ENCODE peak calls at places on chromosomes 6 and 20, in five cellular contexts. Y is A549, U is endothelial cell of umbilical vein, S is GM12878, K is K562. V is an unnamed sample.

GRCh38 chr6:150491131-150491795 is 108.4 kb upstream of the PLEKHG1 start:
- DNase-seq in U (no peak), S (peak), K (no peak), Y (no peak), V (no peak)

GRCh38 chr20:13142143-13142542 is 78.9 kb upstream of the ISM1 start:
- DNase-seq in U (no peak), S (no peak), Y (no peak), K (no peak), V (no peak)

GRCh38 chr20:45969712-45970634 is 2.0 kb downstream of the ZNF335 start:
- DNase-seq in S (no peak), Y (peak), K (no peak), U (peak), V (peak)

GRCh38 chr6:8478418-8478817 is 43.1 kb upstream of the SLC35B3 start:
- DNase-seq in S (no peak), U (no peak), K (no peak), Y (no peak), V (no peak)

GRCh38 chr6:42402184-42402583 is 49.5 kb downstream of the TRERF1 start:
- DNase-seq in U (no peak), K (no peak), Y (no peak), S (peak), V (peak)

GRCh38 chr6:37556884-37557644 is 57.4 kb upstream of the CCDC167 start:
- DNase-seq in U (no peak), S (no peak), K (no peak), Y (no peak), V (no peak)

GRCh38 chr6:162726997-162727346 is 594 bp downstream of the PRKN start:
- DNase-seq in K (no peak), S (no peak), Y (no peak), U (no peak), V (peak)

GRCh38 chr20:61439251-61439650 is 187.2 kb downstream of the CDH4 start:
- DNase-seq in Y (no peak), S (no peak), U (no peak), K (no peak), V (no peak)

GRCh38 chr6:147508073-147508870 is at the start of gene SAMD5:
- DNase-seq in Y (peak), S (no peak), U (peak), K (peak), V (no peak)

GRCh38 chr6:159512104-159512503 is 180.9 kb downstream of the SOD2 start:
- DNase-seq in Y (no peak), K (no peak), U (no peak), S (no peak), V (no peak)

GRCh38 chr6:141467041-141467440 is 665.7 kb upstream of the GJE1 start:
- DNase-seq in S (no peak), U (no peak), Y (no peak), K (no peak), V (no peak)

GRCh38 chr6:134752445-134752844 is 197.5 kb downstream of the ALDH8A1 start:
- DNase-seq in K (no peak), S (no peak), U (no peak), Y (no peak), V (no peak)

GRCh38 chr6:103273048-103273447 is 1586.7 kb downstream of the HACE1 start:
- DNase-seq in U (no peak), K (peak), S (no peak), Y (peak), V (peak)

GRCh38 chr20:46637861-46638366 is 13.3 kb downstream of the SLC13A3 start:
- DNase-seq in Y (no peak), K (no peak), U (no peak), S (no peak), V (no peak)

GRCh38 chr6:160253242-160253641 is 5.4 kb downstream of the SLC22A2 start:
- DNase-seq in U (no peak), Y (peak), S (no peak), K (no peak), V (no peak)

GRCh38 chr6:129695373-129696027 is 14.5 kb downstream of the ARHGAP18 start:
- DNase-seq in S (no peak), U (no peak), Y (no peak), K (no peak), V (no peak)

GRCh38 chr20:62763404-62763803 is 32.9 kb upstream of the MRGBP start:
- DNase-seq in U (no peak), K (no peak), S (no peak), Y (no peak), V (no peak)

GRCh38 chr20:37630993-37631392 is 62.8 kb upstream of the CTNNBL1 start:
- DNase-seq in Y (no peak), S (no peak), U (no peak), K (no peak), V (no peak)

GRCh38 chr20:58713801-58714339 is 21.3 kb downstream of the NPEPL1 start:
- DNase-seq in U (no peak), Y (no peak), K (no peak), S (no peak), V (peak)

GRCh38 chr6:14235653-14236356 is 118.2 kb downstream of the CD83 start:
- DNase-seq in U (no peak), Y (no peak), K (no peak), S (no peak), V (no peak)

GRCh38 chr6:138538390-138539031 is 39.2 kb upstream of the NHSL1 start:
- DNase-seq in U (no peak), Y (no peak), K (no peak), S (no peak), V (no peak)

GRCh38 chr6:82862543-82862942 is 203.1 kb downstream of the UBE3D start:
- DNase-seq in Y (no peak), U (peak), S (no peak), K (no peak), V (no peak)

GRCh38 chr6:119267506-119267905 is 82.1 kb downstream of the MAN1A1 start:
- DNase-seq in S (no peak), Y (no peak), K (no peak), U (no peak), V (peak)

GRCh38 chr6:128076843-128077242 is 176.0 kb upstream of the THEMIS start:
- DNase-seq in S (no peak), U (no peak), K (no peak), Y (no peak), V (no peak)

GRCh38 chr6:3398165-3398562 is 58.7 kb downstream of the SLC22A23 start:
- DNase-seq in Y (no peak), U (no peak), K (no peak), S (no peak), V (no peak)

GRCh38 chr6:105213272-105213671 is 33.5 kb upstream of the POPDC3 start:
- DNase-seq in Y (no peak), S (no peak), K (no peak), U (no peak), V (no peak)

GRCh38 chr6:14001329-14002012 is 76.7 kb downstream of the RNF182 start:
- DNase-seq in K (no peak), S (no peak), U (no peak), Y (peak), V (no peak)

GRCh38 chr6:133184798-133185380 is 56.3 kb upstream of the EYA4 start:
- DNase-seq in K (no peak), U (peak), Y (peak), S (no peak), V (peak)

GRCh38 chr6:112780498-112781096 is 433.5 kb downstream of the RFPL4B start:
- DNase-seq in S (peak), U (peak), Y (peak), K (peak), V (peak)

GRCh38 chr6:118717106-118717505 is 65.7 kb upstream of the CEP85L start:
- DNase-seq in Y (no peak), S (no peak), K (no peak), U (no peak), V (no peak)

GRCh38 chr6:12962529-12962928 is 246.0 kb downstream of the PHACTR1 start:
- DNase-seq in K (no peak), S (no peak), Y (no peak), U (no peak), V (no peak)

GRCh38 chr6:135097172-135097571 is 42.5 kb upstream of the HBS1L start:
- DNase-seq in K (no peak), U (no peak), Y (no peak), S (no peak), V (no peak)

GRCh38 chr6:140537834-140538680 is 1163.6 kb upstream of the CITED2 start:
- DNase-seq in K (no peak), Y (peak), S (no peak), U (peak), V (no peak)

GRCh38 chr6:82178084-82178758 is 69.3 kb downstream of the IBTK start:
- DNase-seq in U (peak), K (no peak), S (no peak), Y (peak), V (peak)

GRCh38 chr6:11329841-11330765 is 97.6 kb upstream of the NEDD9 start:
- DNase-seq in U (peak), Y (no peak), S (no peak), K (no peak), V (peak)

GRCh38 chr20:373171-373890 is 7.2 kb upstream of the TRIB3 start:
- DNase-seq in K (peak), S (no peak), Y (peak), U (peak), V (peak)

GRCh38 chr20:13317439-13317838 is 96.4 kb downstream of the ISM1 start:
- DNase-seq in K (no peak), S (no peak), U (no peak), Y (no peak), V (no peak)

GRCh38 chr20:59999502-59999901 is 41.3 kb downstream of the CDH26 start:
- DNase-seq in Y (no peak), S (no peak), U (no peak), K (no peak), V (no peak)

GRCh38 chr20:32681175-32682084 is 7.7 kb upstream of the C20orf203 start:
- DNase-seq in K (peak), Y (no peak), S (no peak), U (peak), V (peak)

GRCh38 chr20:48740269-48740603 is 87.6 kb downstream of the PREX1 start:
- DNase-seq in U (no peak), S (no peak), Y (no peak), K (no peak), V (no peak)

GRCh38 chr20:48738094-48738398 is 89.8 kb downstream of the PREX1 start:
- DNase-seq in S (no peak), Y (no peak), K (no peak), U (no peak), V (no peak)

GRCh38 chr20:48739395-48740268 is 88.2 kb downstream of the PREX1 start:
- DNase-seq in S (no peak), U (no peak), Y (no peak), K (no peak), V (no peak)

GRCh38 chr20:48737463-48738093 is 90.2 kb downstream of the PREX1 start:
- DNase-seq in S (no peak), U (no peak), K (no peak), Y (no peak), V (no peak)

DNA sequence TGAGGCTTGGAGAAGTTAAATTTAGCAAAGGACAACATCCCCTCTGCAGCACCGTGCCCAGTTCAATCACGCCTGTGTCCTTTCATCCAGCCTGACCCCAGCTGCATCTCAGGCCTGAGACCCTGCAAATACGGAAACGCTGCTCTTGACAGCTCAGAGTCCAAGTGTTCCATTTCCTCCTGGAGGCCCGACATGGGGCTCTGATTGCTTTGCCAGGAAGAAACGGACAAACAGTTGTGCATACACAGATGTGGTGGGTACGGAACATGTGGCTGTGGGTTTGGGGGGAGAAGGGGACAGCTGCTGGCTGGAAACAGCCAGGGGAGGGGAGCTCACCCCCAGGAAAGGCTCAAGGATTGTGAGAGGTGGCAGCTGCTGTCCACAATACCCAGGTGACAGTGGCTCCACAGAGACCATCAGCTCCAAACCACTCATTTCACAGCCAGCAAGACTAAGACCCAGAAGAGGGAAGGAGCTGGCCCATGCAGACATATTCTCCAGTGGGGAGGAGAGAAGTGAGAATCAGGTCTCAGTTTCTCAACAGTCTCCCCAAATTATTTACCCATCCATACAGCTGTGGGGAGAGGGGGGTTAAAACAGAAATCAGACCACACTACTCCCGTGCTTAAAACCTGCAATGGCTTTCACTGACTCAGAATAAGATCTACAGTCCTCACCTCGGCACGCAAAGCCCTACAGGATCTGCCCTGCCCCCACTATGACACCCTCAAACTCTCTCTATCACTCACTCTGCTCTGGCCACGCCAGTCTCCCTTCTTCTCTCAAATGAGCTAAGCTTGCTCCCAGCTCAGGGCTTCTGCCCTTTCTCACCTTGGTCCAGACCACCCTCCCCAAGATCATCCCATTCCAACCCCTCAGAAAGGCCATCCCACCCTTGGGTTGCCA is 89.1 kb downstream of the PREX1 start:
- DNase-seq in Y (no peak), S (peak), K (no peak), U (peak), V (no peak)
- H3K4me3 ChIP-seq in Y (no peak), S (peak), K (no peak), U (no peak), V (no peak)

GRCh38 chr6:30770592-30770991 is 26.2 kb upstream of the IER3 start:
- DNase-seq in K (no peak), S (no peak), Y (no peak), U (no peak), V (no peak)

GRCh38 chr6:30769088-30769852 is 24.9 kb upstream of the IER3 start:
- DNase-seq in U (peak), Y (peak), S (no peak), K (peak), V (peak)

GRCh38 chr6:30770164-30770563 is 25.8 kb upstream of the IER3 start:
- DNase-seq in S (no peak), K (no peak), U (no peak), Y (peak), V (no peak)

GRCh38 chr6:30768634-30769087 is 24.3 kb upstream of the IER3 start:
- DNase-seq in Y (no peak), U (no peak), S (no peak), K (no peak), V (no peak)

GRCh38 chr6:30769853-30770160 is 25.5 kb upstream of the IER3 start:
- DNase-seq in K (no peak), S (no peak), U (no peak), Y (no peak), V (no peak)
- TF ChIP-seq MYC in K (no peak), S (no peak), U (no peak), Y (no peak), V (no peak)

GRCh38 chr20:63775096-63775978 is 35.8 kb downstream of the SLC2A4RG start:
- DNase-seq in S (no peak), K (peak), U (peak), Y (no peak), V (no peak)
- H3K4me3 ChIP-seq in S (no peak), K (no peak), U (peak), Y (no peak), V (no peak)

GRCh38 chr20:51410586-51411325 is 131.8 kb downstream of the NFATC2 start:
- DNase-seq in S (no peak), K (no peak), Y (no peak), U (no peak), V (no peak)
- TF ChIP-seq MYC in S (no peak), K (no peak), Y (no peak), U (no peak), V (no peak)

DNA sequence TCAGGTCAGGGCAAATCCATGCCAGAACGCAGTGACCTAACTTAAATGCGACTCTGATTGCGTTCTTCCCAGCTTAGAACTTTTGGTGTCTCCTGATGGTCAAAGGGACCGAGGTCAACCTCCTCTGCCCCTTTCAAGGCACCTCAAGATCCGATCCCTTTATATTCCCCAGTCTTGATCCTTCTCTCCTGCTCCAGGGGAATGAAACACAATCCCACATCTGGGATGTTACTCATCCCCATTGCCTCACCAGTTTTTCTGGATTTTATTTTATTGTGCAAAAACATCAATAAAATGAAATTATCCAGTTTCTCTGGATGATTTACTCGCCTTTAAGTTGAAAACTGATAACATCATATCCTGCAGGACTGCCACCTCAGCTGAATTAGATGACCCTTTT is 43.9 kb downstream of the IRAK1BP1 start:
- DNase-seq in S (no peak), U (no peak), Y (no peak), K (no peak), V (no peak)
- H3K4me3 ChIP-seq in S (no peak), U (peak), Y (no peak), K (no peak), V (no peak)

GRCh38 chr6:16822529-16822928 is 61.3 kb upstream of the ATXN1 start:
- DNase-seq in Y (no peak), U (no peak), K (no peak), S (no peak), V (no peak)

GRCh38 chr6:16822975-16823374 is 61.7 kb upstream of the ATXN1 start:
- DNase-seq in K (no peak), U (no peak), S (no peak), Y (no peak), V (no peak)

GRCh38 chr6:16823700-16824352 is 62.6 kb upstream of the ATXN1 start:
- DNase-seq in U (no peak), Y (no peak), S (no peak), K (no peak), V (no peak)

GRCh38 chr6:16827627-16828026 is 66.4 kb upstream of the ATXN1 start:
- DNase-seq in S (no peak), K (no peak), U (no peak), Y (no peak), V (no peak)

DNA sequence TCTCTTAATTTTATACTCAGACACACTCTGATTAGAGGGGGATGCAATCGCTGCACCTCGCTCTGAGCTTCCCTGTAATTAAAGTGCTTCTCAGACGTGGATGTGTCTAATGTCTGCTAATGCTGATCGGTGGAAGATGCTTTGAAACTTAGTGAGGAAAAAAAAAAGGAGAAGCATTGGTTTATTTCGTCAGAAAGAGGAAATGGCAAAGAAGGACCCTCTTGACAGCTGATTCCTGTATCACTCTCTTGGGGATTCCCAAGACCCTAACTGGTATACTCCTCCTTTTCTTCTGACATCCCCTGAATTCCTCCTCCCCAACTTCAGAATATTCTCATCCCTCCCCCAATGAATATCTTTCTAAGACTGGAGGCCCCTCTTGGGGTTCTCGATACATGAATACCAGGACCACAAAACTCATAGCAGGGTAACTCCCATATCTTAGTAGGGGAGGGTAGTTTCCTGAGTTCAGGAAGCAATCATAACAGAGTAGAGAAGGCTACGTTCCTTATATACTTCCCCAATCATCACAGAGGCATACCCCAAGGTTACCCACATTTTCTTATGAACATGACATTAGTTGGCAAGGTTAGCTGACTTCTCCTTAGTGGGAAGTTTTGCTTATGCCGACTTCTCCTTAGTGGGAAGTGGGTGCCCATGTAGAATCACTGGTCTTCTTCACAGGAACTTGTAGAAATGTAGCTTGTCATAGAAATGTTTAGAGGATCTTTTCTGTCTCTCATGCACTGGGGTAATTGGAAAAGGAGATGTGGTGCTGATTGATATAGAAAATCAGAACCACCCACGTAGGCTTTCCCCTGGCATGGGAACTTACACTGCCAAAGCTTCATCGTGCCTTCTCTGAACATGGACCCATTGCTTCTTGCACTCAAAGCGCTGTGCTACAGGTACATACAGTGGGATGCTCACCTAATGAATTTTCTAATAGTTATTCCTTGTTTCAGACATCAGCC is 63.8 kb upstream of the ATXN1 start:
- DNase-seq in S (no peak), U (no peak), Y (no peak), K (no peak), V (peak)
- TF ChIP-seq MYC in S (no peak), U (no peak), Y (no peak), K (no peak), V (no peak)

GRCh38 chr6:28729501-28730402 is 194.0 kb downstream of the TRIM27 start:
- DNase-seq in K (no peak), U (no peak), Y (peak), S (no peak), V (peak)
- H3K4me3 ChIP-seq in K (peak), U (no peak), Y (peak), S (peak), V (peak)